ENCODE peak calls at places on chromosomes 12 and 14, in four cellular contexts. One of them, this sample, is unnamed.

GRCh38 chr12:42144174-42144423 is 575 bp downstream of the GXYLT1 start:
- DNase-seq in choroid plexus epithelial cell: no peak
- DNase-seq in fibroblast of the aortic adventitia: no peak
- DNase-seq in mammary epithelial cell: no peak
- DNase-seq in this sample: no peak

GRCh38 chr14:20490563-20490962 is 14.8 kb upstream of the RNASE10 start:
- DNase-seq in choroid plexus epithelial cell: no peak
- DNase-seq in fibroblast of the aortic adventitia: no peak
- DNase-seq in mammary epithelial cell: no peak
- DNase-seq in this sample: no peak

GRCh38 chr14:43022094-43022800 is 1415.6 kb downstream of the LRFN5 start:
- DNase-seq in choroid plexus epithelial cell: no peak
- DNase-seq in fibroblast of the aortic adventitia: no peak
- DNase-seq in mammary epithelial cell: no peak
- DNase-seq in this sample: no peak

GRCh38 chr14:55438066-55438683 is 2.2 kb downstream of the TBPL2 start:
- DNase-seq in choroid plexus epithelial cell: peak; percentile 88
- DNase-seq in fibroblast of the aortic adventitia: peak; percentile 82
- DNase-seq in mammary epithelial cell: peak; percentile 42
- DNase-seq in this sample: peak; percentile 66

GRCh38 chr12:47989666-47990065 is 14.6 kb downstream of the COL2A1 start:
- DNase-seq in choroid plexus epithelial cell: no peak
- DNase-seq in fibroblast of the aortic adventitia: no peak
- DNase-seq in mammary epithelial cell: no peak
- DNase-seq in this sample: no peak

GRCh38 chr14:76768201-76768656 is 7.0 kb downstream of the VASH1 start:
- DNase-seq in choroid plexus epithelial cell: peak; percentile 42
- DNase-seq in fibroblast of the aortic adventitia: no peak
- DNase-seq in mammary epithelial cell: no peak
- DNase-seq in this sample: no peak

GRCh38 chr12:4289334-4289878 is 15.8 kb downstream of the CCND2 start:
- DNase-seq in choroid plexus epithelial cell: no peak
- DNase-seq in fibroblast of the aortic adventitia: no peak
- DNase-seq in mammary epithelial cell: no peak
- DNase-seq in this sample: no peak

GRCh38 chr14:99803803-99804202 is 10.6 kb downstream of the EML1 start:
- DNase-seq in choroid plexus epithelial cell: no peak
- DNase-seq in fibroblast of the aortic adventitia: no peak
- DNase-seq in mammary epithelial cell: no peak
- DNase-seq in this sample: no peak

GRCh38 chr12:66232258-66232657 is 43.2 kb downstream of the IRAK3 start:
- DNase-seq in choroid plexus epithelial cell: no peak
- DNase-seq in fibroblast of the aortic adventitia: no peak
- DNase-seq in mammary epithelial cell: no peak
- DNase-seq in this sample: no peak

GRCh38 chr12:109432431-109432830 is 44.7 kb downstream of the KCTD10 start:
- DNase-seq in choroid plexus epithelial cell: no peak
- DNase-seq in fibroblast of the aortic adventitia: no peak
- DNase-seq in mammary epithelial cell: peak; percentile 87
- DNase-seq in this sample: no peak

GRCh38 chr12:75690556-75690955 is 179.1 kb upstream of the KRR1 start:
- DNase-seq in choroid plexus epithelial cell: peak; percentile 98
- DNase-seq in fibroblast of the aortic adventitia: peak; percentile 99
- DNase-seq in mammary epithelial cell: peak; percentile 99
- DNase-seq in this sample: peak; percentile 95

GRCh38 chr12:67433393-67434175 is 164.4 kb downstream of the CAND1 start:
- DNase-seq in choroid plexus epithelial cell: peak; percentile 51
- DNase-seq in fibroblast of the aortic adventitia: peak; percentile 53
- DNase-seq in mammary epithelial cell: no peak
- DNase-seq in this sample: no peak

GRCh38 chr14:64580451-64580850 is 30.7 kb downstream of the PPP1R36 start:
- DNase-seq in choroid plexus epithelial cell: peak; percentile 54
- DNase-seq in fibroblast of the aortic adventitia: no peak
- DNase-seq in mammary epithelial cell: no peak
- DNase-seq in this sample: peak; percentile 39

GRCh38 chr14:64581363-64581762 is 31.6 kb downstream of the PPP1R36 start:
- DNase-seq in choroid plexus epithelial cell: no peak
- DNase-seq in fibroblast of the aortic adventitia: no peak
- DNase-seq in mammary epithelial cell: no peak
- DNase-seq in this sample: no peak

GRCh38 chr14:64581817-64582216 is 32.1 kb downstream of the PPP1R36 start:
- DNase-seq in choroid plexus epithelial cell: no peak
- DNase-seq in fibroblast of the aortic adventitia: no peak
- DNase-seq in mammary epithelial cell: no peak
- DNase-seq in this sample: no peak

DNA sequence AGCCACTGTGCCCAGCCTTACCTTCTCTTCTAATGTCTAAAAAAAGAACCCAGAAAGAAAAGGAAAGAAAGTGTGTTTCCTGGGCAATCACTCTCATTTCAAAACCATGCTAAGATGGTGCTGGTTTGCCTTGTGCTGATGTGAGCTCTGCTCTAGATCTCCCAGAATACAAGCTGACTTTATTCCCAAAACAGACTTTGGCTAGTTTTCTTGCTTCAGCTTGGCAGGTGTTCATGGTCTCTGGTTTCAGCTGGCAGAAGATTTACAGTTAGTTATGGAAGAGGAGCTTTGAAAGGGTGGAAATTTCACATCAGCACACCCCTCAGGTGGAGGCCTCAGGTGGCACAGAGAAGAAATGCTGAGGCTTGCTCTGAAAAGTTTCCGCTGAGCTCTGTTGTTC is 34.4 kb downstream of the PPP1R36 start:
- DNase-seq in choroid plexus epithelial cell: no peak
- DNase-seq in fibroblast of the aortic adventitia: peak; percentile 5
- DNase-seq in mammary epithelial cell: no peak
- DNase-seq in this sample: no peak
- H3K4me3 ChIP-seq in choroid plexus epithelial cell: no peak overlapping the region
- H3K4me3 ChIP-seq in fibroblast of the aortic adventitia: no peak overlapping the region
- H3K4me3 ChIP-seq in mammary epithelial cell: no peak overlapping the region
- H3K4me3 ChIP-seq in this sample: no peak overlapping the region

GRCh38 chr12:92275443-92276154 is 130.0 kb upstream of the BTG1 start:
- DNase-seq in choroid plexus epithelial cell: no peak
- DNase-seq in fibroblast of the aortic adventitia: no peak
- DNase-seq in mammary epithelial cell: no peak
- DNase-seq in this sample: no peak

GRCh38 chr12:92272301-92272964 is 126.8 kb upstream of the BTG1 start:
- DNase-seq in choroid plexus epithelial cell: no peak
- DNase-seq in fibroblast of the aortic adventitia: no peak
- DNase-seq in mammary epithelial cell: peak; percentile 61
- DNase-seq in this sample: no peak

GRCh38 chr12:92277795-92278194 is 132.1 kb upstream of the BTG1 start:
- DNase-seq in choroid plexus epithelial cell: no peak
- DNase-seq in fibroblast of the aortic adventitia: no peak
- DNase-seq in mammary epithelial cell: no peak
- DNase-seq in this sample: no peak

GRCh38 chr12:92278378-92278828 is 132.8 kb upstream of the BTG1 start:
- DNase-seq in choroid plexus epithelial cell: no peak
- DNase-seq in fibroblast of the aortic adventitia: peak; percentile 74
- DNase-seq in mammary epithelial cell: no peak
- DNase-seq in this sample: peak; percentile 73
- H3K4me3 ChIP-seq in choroid plexus epithelial cell: no peak overlapping the region
- H3K4me3 ChIP-seq in fibroblast of the aortic adventitia: no peak overlapping the region
- H3K4me3 ChIP-seq in mammary epithelial cell: no peak overlapping the region
- H3K4me3 ChIP-seq in this sample: no peak overlapping the region

GRCh38 chr14:49942090-49942489 is 49.2 kb downstream of the ARF6 start:
- DNase-seq in choroid plexus epithelial cell: no peak
- DNase-seq in fibroblast of the aortic adventitia: peak; percentile 41
- DNase-seq in mammary epithelial cell: no peak
- DNase-seq in this sample: no peak

GRCh38 chr14:49945448-49946319 is 52.8 kb downstream of the ARF6 start:
- DNase-seq in choroid plexus epithelial cell: no peak
- DNase-seq in fibroblast of the aortic adventitia: no peak
- DNase-seq in mammary epithelial cell: no peak
- DNase-seq in this sample: peak; percentile 79

GRCh38 chr14:49939884-49940510 is 47.1 kb downstream of the ARF6 start:
- DNase-seq in choroid plexus epithelial cell: no peak
- DNase-seq in fibroblast of the aortic adventitia: no peak
- DNase-seq in mammary epithelial cell: no peak
- DNase-seq in this sample: no peak

GRCh38 chr14:49944501-49944900 is 51.6 kb downstream of the ARF6 start:
- DNase-seq in choroid plexus epithelial cell: no peak
- DNase-seq in fibroblast of the aortic adventitia: no peak
- DNase-seq in mammary epithelial cell: no peak
- DNase-seq in this sample: no peak

GRCh38 chr14:49940805-49941421 is 48.0 kb downstream of the ARF6 start:
- DNase-seq in choroid plexus epithelial cell: peak; percentile 84
- DNase-seq in fibroblast of the aortic adventitia: peak; percentile 64
- DNase-seq in mammary epithelial cell: no peak
- DNase-seq in this sample: peak; percentile 60
- H3K4me3 ChIP-seq in choroid plexus epithelial cell: no peak overlapping the region
- H3K4me3 ChIP-seq in fibroblast of the aortic adventitia: no peak overlapping the region
- H3K4me3 ChIP-seq in mammary epithelial cell: no peak overlapping the region
- H3K4me3 ChIP-seq in this sample: no peak overlapping the region

GRCh38 chr14:75046275-75046674 is 5.0 kb downstream of the MLH3 start:
- DNase-seq in choroid plexus epithelial cell: no peak
- DNase-seq in fibroblast of the aortic adventitia: no peak
- DNase-seq in mammary epithelial cell: no peak
- DNase-seq in this sample: no peak

GRCh38 chr14:75048101-75048500 is 3.2 kb downstream of the MLH3 start:
- DNase-seq in choroid plexus epithelial cell: no peak
- DNase-seq in fibroblast of the aortic adventitia: no peak
- DNase-seq in mammary epithelial cell: no peak
- DNase-seq in this sample: no peak

GRCh38 chr14:75049136-75049535 is 2.1 kb downstream of the MLH3 start:
- DNase-seq in choroid plexus epithelial cell: no peak
- DNase-seq in fibroblast of the aortic adventitia: peak; percentile 69
- DNase-seq in mammary epithelial cell: no peak
- DNase-seq in this sample: no peak

GRCh38 chr14:75046899-75047298 is 4.4 kb downstream of the MLH3 start:
- DNase-seq in choroid plexus epithelial cell: no peak
- DNase-seq in fibroblast of the aortic adventitia: peak; percentile 44
- DNase-seq in mammary epithelial cell: no peak
- DNase-seq in this sample: no peak

GRCh38 chr14:75047506-75047905 is 3.8 kb downstream of the MLH3 start:
- DNase-seq in choroid plexus epithelial cell: no peak
- DNase-seq in fibroblast of the aortic adventitia: no peak
- DNase-seq in mammary epithelial cell: no peak
- DNase-seq in this sample: no peak
- H3K4me3 ChIP-seq in choroid plexus epithelial cell: no peak overlapping the region
- H3K4me3 ChIP-seq in fibroblast of the aortic adventitia: no peak overlapping the region
- H3K4me3 ChIP-seq in mammary epithelial cell: no peak overlapping the region
- H3K4me3 ChIP-seq in this sample: no peak overlapping the region

DNA sequence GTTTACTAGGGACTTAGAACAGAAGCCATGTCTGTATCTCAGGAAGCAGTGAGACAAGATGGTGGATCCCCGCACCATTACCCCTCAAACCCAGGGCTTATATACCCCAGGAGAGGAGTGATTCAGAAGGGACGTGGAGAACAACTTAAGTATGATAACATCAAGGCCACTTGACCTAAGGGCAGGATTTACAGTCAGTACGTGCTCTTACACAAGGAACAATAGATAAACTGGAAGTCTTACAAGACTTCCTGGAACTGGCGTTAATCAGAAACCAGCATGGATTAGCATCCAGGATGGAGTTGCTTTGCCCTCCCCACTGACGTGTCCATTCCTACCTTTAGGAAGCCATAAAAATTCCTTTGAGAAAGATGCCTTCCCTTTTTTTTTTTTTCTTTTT is 8.6 kb upstream of the ETFBKMT start:
- DNase-seq in choroid plexus epithelial cell: no peak
- DNase-seq in fibroblast of the aortic adventitia: peak; percentile 12
- DNase-seq in mammary epithelial cell: no peak
- DNase-seq in this sample: peak; percentile 89
- H3K4me3 ChIP-seq in choroid plexus epithelial cell: no peak overlapping the region
- H3K4me3 ChIP-seq in fibroblast of the aortic adventitia: no peak overlapping the region
- H3K4me3 ChIP-seq in mammary epithelial cell: no peak overlapping the region
- H3K4me3 ChIP-seq in this sample: peak overlapping the region; percentile 66

DNA sequence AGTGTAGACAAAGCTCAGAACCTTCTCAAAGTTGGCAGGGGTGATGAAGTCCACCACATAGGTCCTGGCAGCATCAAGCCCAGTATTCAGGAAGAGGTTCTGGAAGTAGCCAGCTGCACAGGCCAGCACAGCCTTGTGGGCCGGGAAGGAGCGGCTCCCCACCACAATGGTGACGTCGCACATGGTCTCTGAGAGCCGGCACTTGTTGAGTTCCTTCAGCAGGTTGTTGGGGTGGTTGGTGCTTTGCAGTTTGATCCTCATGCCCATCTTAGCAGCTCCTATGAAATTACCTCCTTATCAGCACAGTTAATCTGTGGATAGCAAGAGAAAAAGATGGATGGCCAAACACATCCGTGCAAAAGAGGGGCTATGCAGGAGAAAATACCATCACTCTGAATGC is 1.7 kb downstream of the ZBTB39 start:
- DNase-seq in choroid plexus epithelial cell: no peak
- DNase-seq in fibroblast of the aortic adventitia: no peak
- DNase-seq in mammary epithelial cell: no peak
- DNase-seq in this sample: no peak
- H3K4me3 ChIP-seq in choroid plexus epithelial cell: no peak overlapping the region
- H3K4me3 ChIP-seq in fibroblast of the aortic adventitia: peak overlapping the region; percentile 10
- H3K4me3 ChIP-seq in mammary epithelial cell: no peak overlapping the region
- H3K4me3 ChIP-seq in this sample: no peak overlapping the region

GRCh38 chr14:51872396-51872795 is 12.0 kb downstream of the GNG2 start:
- DNase-seq in choroid plexus epithelial cell: no peak
- DNase-seq in fibroblast of the aortic adventitia: no peak
- DNase-seq in mammary epithelial cell: no peak
- DNase-seq in this sample: no peak
- H3K4me3 ChIP-seq in choroid plexus epithelial cell: no peak overlapping the region
- H3K4me3 ChIP-seq in fibroblast of the aortic adventitia: no peak overlapping the region
- H3K4me3 ChIP-seq in mammary epithelial cell: no peak overlapping the region
- H3K4me3 ChIP-seq in this sample: no peak overlapping the region

This sample was measured in fibroblast of villous mesenchyme.